ENCODE peak calls at places on chromosome 3, in six cellular contexts. S, M, J, T, D and I are unnamed samples.

GRCh38 chr3:141618103-141618502 is 120.0 kb upstream of the RNF7 start:
- DNase-seq in J (no peak), S (no peak), T (no peak), D (no peak), M (no peak), I (no peak)

GRCh38 chr3:85007195-85008094 is 48.7 kb downstream of the CADM2 start:
- DNase-seq in D (no peak), J (no peak), S (no peak), T (no peak), M (no peak), I (no peak)

GRCh38 chr3:177351757-177352158 is 154.5 kb upstream of the TBL1XR1 start:
- DNase-seq in M (no peak), T (no peak), D (no peak), J (no peak), S (no peak), I (no peak)

GRCh38 chr3:195095704-195096036 is 175.3 kb downstream of the XXYLT1 start:
- DNase-seq in T (no peak), D (no peak), S (no peak), J (no peak), M (no peak), I (no peak)

GRCh38 chr3:113441051-113441770 is at the start of gene CFAP44:
- DNase-seq in M (peak), D (peak), S (peak), T (no peak), J (peak), I (peak)

GRCh38 chr3:97927699-97928098 is 44.5 kb downstream of the RIOX2 start:
- DNase-seq in J (no peak), T (no peak), D (no peak), M (no peak), S (no peak), I (no peak)

GRCh38 chr3:108437439-108437838 is 73.0 kb downstream of the MYH15 start:
- DNase-seq in M (no peak), S (no peak), J (no peak), D (no peak), T (no peak), I (no peak)

GRCh38 chr3:111081008-111081545 is 9.5 kb downstream of the NECTIN3 start:
- DNase-seq in S (no peak), M (no peak), J (no peak), D (no peak), T (no peak), I (no peak)

GRCh38 chr3:101124125-101124524 is 130.9 kb upstream of the ABI3BP start:
- DNase-seq in J (no peak), M (no peak), D (no peak), S (no peak), T (no peak), I (no peak)

GRCh38 chr3:173739716-173740115 is 342.2 kb downstream of the NLGN1 start:
- DNase-seq in S (no peak), T (no peak), D (no peak), J (no peak), M (no peak), I (no peak)

GRCh38 chr3:171000281-171000680 is 26.2 kb downstream of the SLC2A2 start:
- DNase-seq in M (no peak), D (no peak), T (no peak), S (no peak), J (no peak), I (no peak)

GRCh38 chr3:171415070-171415469 is 45.1 kb downstream of the TNIK start:
- DNase-seq in M (no peak), S (no peak), J (no peak), T (no peak), D (no peak), I (no peak)

GRCh38 chr3:43528498-43529099 is 93.2 kb downstream of the ANO10 start:
- DNase-seq in M (no peak), D (no peak), S (no peak), J (no peak), T (no peak), I (no peak)

GRCh38 chr3:174002543-174002942 is 605.0 kb downstream of the NLGN1 start:
- DNase-seq in D (no peak), J (no peak), M (no peak), T (peak), S (no peak), I (no peak)

GRCh38 chr3:13249630-13250395 is 170.3 kb downstream of the NUP210 start:
- DNase-seq in D (no peak), J (no peak), T (no peak), M (no peak), S (no peak), I (no peak)

GRCh38 chr3:141338881-141339280 is 29.4 kb upstream of the ZBTB38 start:
- DNase-seq in T (no peak), D (no peak), M (no peak), J (no peak), S (no peak), I (no peak)

GRCh38 chr3:27500051-27500450 is 15.9 kb upstream of the SLC4A7 start:
- DNase-seq in D (no peak), J (no peak), S (no peak), M (no peak), T (peak), I (no peak)

GRCh38 chr3:138949445-138950005 is 2.5 kb downstream of the FOXL2NB start:
- DNase-seq in J (no peak), M (no peak), T (no peak), S (no peak), D (no peak), I (no peak)

GRCh38 chr3:4271834-4272233 is 31.3 kb upstream of the SETMAR start:
- DNase-seq in M (no peak), D (no peak), T (peak), J (no peak), S (peak), I (no peak)

GRCh38 chr3:72131899-72132298 is 347.0 kb upstream of the PROK2 start:
- DNase-seq in J (no peak), T (no peak), D (no peak), S (no peak), M (no peak), I (no peak)

GRCh38 chr3:194976049-194976451 is 290.4 kb downstream of the FAM43A start:
- DNase-seq in S (no peak), D (peak), T (no peak), M (no peak), J (no peak), I (no peak)

GRCh38 chr3:190811775-190812480 is 50.6 kb downstream of the GMNC start:
- DNase-seq in M (no peak), S (peak), T (peak), J (no peak), D (no peak), I (no peak)

GRCh38 chr3:24242012-24242698 is 252.5 kb downstream of the THRB start:
- DNase-seq in S (no peak), J (no peak), M (peak), D (no peak), T (no peak), I (no peak)

DNA sequence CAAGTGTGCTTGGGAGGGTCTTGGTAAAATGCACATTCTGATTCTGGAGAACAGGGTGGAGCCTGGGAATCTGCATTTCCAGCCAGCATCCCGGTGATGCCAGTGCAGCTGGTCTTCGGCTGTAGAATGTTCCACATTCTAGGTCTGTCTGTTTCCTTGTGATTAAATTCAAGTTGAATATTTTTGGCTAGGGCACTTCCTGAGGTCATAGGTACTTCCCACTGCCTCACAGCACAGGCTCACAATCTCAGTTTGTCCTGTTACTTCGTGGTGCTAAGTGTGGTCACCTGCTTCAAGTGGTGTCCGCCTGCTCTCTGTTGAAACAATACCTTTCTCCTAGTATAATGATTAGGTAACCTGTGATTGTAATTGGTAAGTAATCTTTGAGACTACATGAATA is 40.1 kb downstream of the FLNB start:
- DNase-seq in J (no peak), S (no peak), D (no peak), M (no peak), T (no peak), I (no peak)
- H3K27ac ChIP-seq in J (peak), S (no peak), D (peak), M (peak), T (no peak), I (no peak)

GRCh38 chr3:58235970-58236369 is 1.6 kb upstream of the ABHD6 start:
- DNase-seq in M (no peak), D (no peak), J (no peak), S (no peak), T (no peak), I (no peak)

GRCh38 chr3:58238830-58239229 is 1.2 kb downstream of the ABHD6 start:
- DNase-seq in M (no peak), T (no peak), J (no peak), S (no peak), D (no peak), I (no peak)

GRCh38 chr3:58236527-58237237 is 910 bp upstream of the ABHD6 start:
- DNase-seq in M (no peak), D (no peak), S (no peak), T (no peak), J (no peak), I (no peak)

GRCh38 chr3:58237238-58237939 is at the start of gene ABHD6:
- DNase-seq in J (peak), D (peak), S (peak), T (peak), M (peak), I (peak)

GRCh38 chr3:58237940-58238681 is 519 bp downstream of the ABHD6 start:
- DNase-seq in D (peak), M (peak), J (peak), S (peak), T (peak), I (peak)
- H3K27ac ChIP-seq in D (peak), M (peak), J (peak), S (no peak), T (peak), I (peak)

DNA sequence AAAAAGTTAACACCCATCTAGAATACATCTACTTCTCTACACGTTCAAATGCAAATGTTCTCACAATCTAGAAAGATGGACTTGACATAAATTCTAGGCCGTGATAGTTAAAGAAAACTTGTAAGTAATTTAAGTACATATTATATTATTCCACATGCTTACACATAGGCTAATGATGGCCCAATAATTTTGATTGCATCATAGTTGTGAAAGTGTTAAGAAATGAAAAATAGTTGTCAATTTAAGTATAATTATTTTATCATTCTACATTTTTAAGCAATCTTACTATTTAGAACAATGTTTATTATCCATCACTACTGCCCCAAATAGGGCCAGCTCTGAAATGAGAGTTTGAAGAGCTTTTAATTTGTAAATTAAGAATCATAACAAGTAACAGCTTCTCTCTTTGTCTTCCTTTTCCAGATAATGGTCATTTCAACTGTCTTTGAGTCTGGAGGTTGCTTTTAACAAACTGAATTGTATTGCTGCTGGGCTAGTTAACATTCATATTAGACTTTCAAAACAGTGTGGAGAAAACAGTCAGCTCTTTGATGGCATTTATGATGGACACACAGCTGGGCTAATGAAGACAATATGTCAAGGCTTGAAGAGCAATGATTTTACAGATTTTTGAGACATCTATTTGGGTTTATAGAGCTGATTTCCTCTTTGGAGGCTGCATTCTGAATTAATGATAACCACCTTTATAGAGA is 246.1 kb upstream of the KCNH8 start:
- DNase-seq in S (no peak), D (no peak), T (no peak), J (no peak), M (no peak), I (no peak)
- H3K27ac ChIP-seq in S (no peak), D (no peak), T (no peak), J (no peak), M (no peak), I (no peak)

DNA sequence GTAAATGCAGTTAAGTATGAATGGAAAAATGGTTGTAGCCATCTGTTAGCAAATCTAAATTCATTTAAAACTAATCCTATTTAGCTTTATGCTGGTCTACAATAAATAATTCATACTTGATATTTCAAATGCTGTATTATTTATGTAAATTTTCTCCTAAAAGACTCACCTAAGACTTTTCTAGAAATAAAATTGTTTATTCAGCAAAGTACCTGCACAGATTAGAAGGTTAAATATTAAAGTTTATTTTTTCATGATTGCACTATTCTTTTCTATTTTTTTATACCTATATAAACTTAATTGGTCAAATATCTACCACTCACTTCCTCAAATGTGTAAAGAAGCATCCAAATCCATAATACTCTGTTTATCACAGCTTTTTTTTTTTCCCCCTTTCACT is 45.2 kb downstream of the MBNL1 start:
- DNase-seq in J (no peak), S (no peak), M (no peak), D (no peak), T (no peak), I (no peak)
- H3K27ac ChIP-seq in J (peak), S (no peak), M (peak), D (no peak), T (no peak), I (no peak)

GRCh38 chr3:124998247-124998630 is 57.6 kb downstream of the HEG1 start:
- DNase-seq in S (no peak), M (no peak), D (no peak), T (no peak), J (no peak), I (no peak)
- H3K27ac ChIP-seq in S (no peak), M (no peak), D (peak), T (no peak), J (no peak), I (no peak)